ENCODE peak calls at places on chromosomes 7 and 10, in six cellular contexts. One of them, this sample, is unnamed.

GRCh38 chr7:46908770-46909169 is 673.1 kb downstream of the TNS3 start:
- DNase-seq in adrenal gland: no peak
- DNase-seq in tibial nerve: no peak
- DNase-seq in coronary artery: no peak
- DNase-seq in tibial artery: no peak
- DNase-seq in mammary epithelial cell: peak; percentile 64
- DNase-seq in this sample: no peak

GRCh38 chr10:34113504-34114225 is 701.4 kb downstream of the PARD3 start:
- DNase-seq in adrenal gland: no peak
- DNase-seq in tibial nerve: no peak
- DNase-seq in coronary artery: no peak
- DNase-seq in tibial artery: no peak
- DNase-seq in mammary epithelial cell: no peak
- DNase-seq in this sample: no peak

GRCh38 chr7:158193446-158193845 is 394.2 kb downstream of the PTPRN2 start:
- DNase-seq in adrenal gland: no peak
- DNase-seq in tibial nerve: no peak
- DNase-seq in coronary artery: no peak
- DNase-seq in tibial artery: no peak
- DNase-seq in mammary epithelial cell: no peak
- DNase-seq in this sample: no peak

GRCh38 chr7:129127154-129127553 is 17.4 kb upstream of the TSPAN33 start:
- DNase-seq in adrenal gland: no peak
- DNase-seq in tibial nerve: no peak
- DNase-seq in coronary artery: no peak
- DNase-seq in tibial artery: no peak
- DNase-seq in mammary epithelial cell: no peak
- DNase-seq in this sample: no peak

GRCh38 chr7:4479367-4480039 is 202.6 kb upstream of the FOXK1 start:
- DNase-seq in adrenal gland: peak; percentile 20
- DNase-seq in tibial nerve: no peak
- DNase-seq in coronary artery: no peak
- DNase-seq in tibial artery: no peak
- DNase-seq in mammary epithelial cell: peak; percentile 55
- DNase-seq in this sample: no peak

GRCh38 chr10:88831709-88832108 is 19.9 kb downstream of the ANKRD22 start:
- DNase-seq in adrenal gland: no peak
- DNase-seq in tibial nerve: no peak
- DNase-seq in coronary artery: no peak
- DNase-seq in tibial artery: no peak
- DNase-seq in mammary epithelial cell: no peak
- DNase-seq in this sample: no peak

GRCh38 chr10:123642697-123643096 is 23.5 kb upstream of the GPR26 start:
- DNase-seq in adrenal gland: no peak
- DNase-seq in tibial nerve: no peak
- DNase-seq in coronary artery: peak; percentile 56
- DNase-seq in tibial artery: peak; percentile 40
- DNase-seq in mammary epithelial cell: no peak
- DNase-seq in this sample: no peak

GRCh38 chr10:36172574-36172973 is 530.5 kb upstream of the FZD8 start:
- DNase-seq in adrenal gland: no peak
- DNase-seq in tibial nerve: no peak
- DNase-seq in coronary artery: no peak
- DNase-seq in tibial artery: no peak
- DNase-seq in mammary epithelial cell: peak; percentile 64
- DNase-seq in this sample: no peak

GRCh38 chr7:109772161-109772560 is 1202.5 kb downstream of the DNAJB9 start:
- DNase-seq in adrenal gland: no peak
- DNase-seq in tibial nerve: no peak
- DNase-seq in coronary artery: no peak
- DNase-seq in tibial artery: no peak
- DNase-seq in mammary epithelial cell: peak; percentile 0
- DNase-seq in this sample: no peak

GRCh38 chr7:35333265-35333664 is 79.4 kb upstream of the TBX20 start:
- DNase-seq in adrenal gland: no peak
- DNase-seq in tibial nerve: no peak
- DNase-seq in coronary artery: no peak
- DNase-seq in tibial artery: no peak
- DNase-seq in mammary epithelial cell: no peak
- DNase-seq in this sample: no peak

GRCh38 chr10:101857802-101858476 is 14.3 kb upstream of the KCNIP2 start:
- DNase-seq in adrenal gland: no peak
- DNase-seq in tibial nerve: no peak
- DNase-seq in coronary artery: no peak
- DNase-seq in tibial artery: no peak
- DNase-seq in mammary epithelial cell: no peak
- DNase-seq in this sample: no peak

GRCh38 chr7:6306471-6306870 is 34.0 kb upstream of the CYTH3 start:
- DNase-seq in adrenal gland: no peak
- DNase-seq in tibial nerve: no peak
- DNase-seq in coronary artery: no peak
- DNase-seq in tibial artery: no peak
- DNase-seq in mammary epithelial cell: peak; percentile 80
- DNase-seq in this sample: no peak

GRCh38 chr7:145184956-145185355 is 349.1 kb upstream of the TPK1 start:
- DNase-seq in adrenal gland: no peak
- DNase-seq in tibial nerve: no peak
- DNase-seq in coronary artery: no peak
- DNase-seq in tibial artery: no peak
- DNase-seq in mammary epithelial cell: no peak
- DNase-seq in this sample: no peak

GRCh38 chr10:13382759-13383753 is 35.0 kb upstream of the SEPHS1 start:
- DNase-seq in adrenal gland: no peak
- DNase-seq in tibial nerve: no peak
- DNase-seq in coronary artery: no peak
- DNase-seq in tibial artery: no peak
- DNase-seq in mammary epithelial cell: peak; percentile 35
- DNase-seq in this sample: no peak

GRCh38 chr10:111650088-111650487 is 533.5 kb downstream of the GPAM start:
- DNase-seq in adrenal gland: no peak
- DNase-seq in tibial nerve: no peak
- DNase-seq in coronary artery: no peak
- DNase-seq in tibial artery: no peak
- DNase-seq in mammary epithelial cell: no peak
- DNase-seq in this sample: no peak

DNA sequence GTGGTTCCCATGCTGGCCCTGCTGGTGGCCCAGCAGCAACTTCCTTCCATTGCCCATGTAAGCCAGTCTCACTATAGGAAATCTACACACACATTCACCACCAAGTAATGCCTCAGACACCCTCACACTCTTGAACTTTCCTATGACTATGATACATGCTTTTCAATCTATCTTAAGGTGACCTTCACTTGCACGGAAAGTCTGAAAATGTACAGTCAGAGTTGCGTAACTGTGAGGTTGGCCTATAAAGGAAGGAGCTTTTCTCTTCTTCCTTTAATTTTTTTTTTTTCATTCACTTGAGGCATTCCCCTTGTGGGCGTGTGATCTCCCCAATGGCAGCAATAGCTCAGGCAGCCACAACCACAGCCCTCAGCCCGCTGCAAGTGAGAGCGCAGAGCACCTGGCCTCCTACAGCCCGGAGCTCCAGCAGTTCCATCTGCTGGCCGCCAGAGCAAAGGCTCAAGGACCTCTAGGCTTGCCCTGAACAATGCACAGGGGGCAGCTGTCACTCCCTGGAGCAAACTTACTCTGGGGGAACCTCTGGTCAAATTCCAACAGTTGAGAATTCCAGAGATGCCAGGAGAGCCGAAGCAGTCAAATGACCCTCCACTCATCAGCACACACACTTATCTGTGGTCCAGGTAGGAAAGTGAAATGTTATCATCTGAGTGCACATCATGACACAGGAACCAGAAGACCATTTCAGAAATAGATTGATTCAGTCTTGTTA is 123.1 kb upstream of the ADO start:
- DNase-seq in adrenal gland: no peak
- DNase-seq in tibial nerve: no peak
- DNase-seq in coronary artery: no peak
- DNase-seq in tibial artery: no peak
- DNase-seq in mammary epithelial cell: no peak
- DNase-seq in this sample: no peak
- TF ChIP-seq CTCF in adrenal gland: no peak
- TF ChIP-seq CTCF in tibial nerve: no peak
- TF ChIP-seq CTCF in coronary artery: no peak
- TF ChIP-seq CTCF in tibial artery: no peak
- TF ChIP-seq CTCF in mammary epithelial cell: no peak
- TF ChIP-seq CTCF in this sample: no peak

DNA sequence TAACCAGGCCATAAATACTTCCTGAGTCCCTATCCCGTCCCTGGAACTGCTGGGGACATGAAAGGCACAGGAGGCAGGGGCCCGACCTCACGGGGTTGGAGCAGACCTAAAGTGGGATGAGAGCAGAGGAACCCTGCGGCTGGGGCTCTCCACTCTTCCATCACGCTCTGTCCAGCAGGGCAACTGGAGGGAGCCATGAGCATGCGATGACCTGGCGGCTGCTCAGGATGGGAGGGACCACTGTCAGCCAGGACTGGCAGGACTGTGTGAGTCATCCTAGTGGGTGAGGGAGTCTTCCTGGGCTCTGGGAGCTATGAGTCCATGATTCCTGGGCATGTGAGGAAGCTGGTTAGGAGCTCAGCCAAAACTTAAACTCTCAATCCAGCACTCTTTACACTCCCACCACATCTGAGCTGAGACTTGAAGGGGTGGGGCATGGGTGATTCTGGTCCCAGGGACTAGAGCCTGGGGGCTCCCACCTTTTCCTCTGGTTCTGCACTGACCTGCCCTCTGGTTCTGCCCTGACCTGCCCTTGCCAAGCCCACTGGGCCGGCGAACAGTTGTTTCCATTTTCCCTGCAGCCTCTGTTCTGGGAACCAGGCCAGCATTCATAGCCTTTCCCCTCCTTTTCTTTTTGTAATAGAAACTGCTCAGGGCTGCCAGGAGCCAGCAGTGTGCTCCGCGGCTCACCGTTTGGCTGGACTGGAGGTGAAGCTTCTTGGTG is 47.1 kb downstream of the SYPL1 start:
- DNase-seq in adrenal gland: peak; percentile 98
- DNase-seq in tibial nerve: peak; percentile 68
- DNase-seq in coronary artery: peak; percentile 92
- DNase-seq in tibial artery: peak; percentile 97
- DNase-seq in mammary epithelial cell: peak; percentile 99
- DNase-seq in this sample: peak; percentile 80
- H3K4me3 ChIP-seq in adrenal gland: peak overlapping the region; percentile 9
- H3K4me3 ChIP-seq in tibial nerve: peak overlapping the region; percentile 28
- H3K4me3 ChIP-seq in coronary artery: peak overlapping the region; percentile 62
- H3K4me3 ChIP-seq in tibial artery: peak overlapping the region; percentile 31
- H3K4me3 ChIP-seq in mammary epithelial cell: peak overlapping the region; percentile 15
- H3K4me3 ChIP-seq in this sample: peak overlapping the region; percentile 39

GRCh38 chr7:101856488-101857357 is 39.3 kb downstream of the CUX1 start:
- DNase-seq in adrenal gland: peak; percentile 81
- DNase-seq in tibial nerve: peak; percentile 67
- DNase-seq in coronary artery: peak; percentile 92
- DNase-seq in tibial artery: peak; percentile 88
- DNase-seq in mammary epithelial cell: peak; percentile 92
- DNase-seq in this sample: peak; percentile 50

GRCh38 chr7:101859411-101860106 is 42.1 kb downstream of the CUX1 start:
- DNase-seq in adrenal gland: no peak
- DNase-seq in tibial nerve: peak; percentile 22
- DNase-seq in coronary artery: no peak
- DNase-seq in tibial artery: no peak
- DNase-seq in mammary epithelial cell: no peak
- DNase-seq in this sample: no peak

GRCh38 chr7:101860316-101861222 is 43.1 kb downstream of the CUX1 start:
- DNase-seq in adrenal gland: no peak
- DNase-seq in tibial nerve: no peak
- DNase-seq in coronary artery: no peak
- DNase-seq in tibial artery: no peak
- DNase-seq in mammary epithelial cell: no peak
- DNase-seq in this sample: no peak

GRCh38 chr7:101857358-101857794 is 40.0 kb downstream of the CUX1 start:
- DNase-seq in adrenal gland: no peak
- DNase-seq in tibial nerve: no peak
- DNase-seq in coronary artery: no peak
- DNase-seq in tibial artery: no peak
- DNase-seq in mammary epithelial cell: no peak
- DNase-seq in this sample: no peak

DNA sequence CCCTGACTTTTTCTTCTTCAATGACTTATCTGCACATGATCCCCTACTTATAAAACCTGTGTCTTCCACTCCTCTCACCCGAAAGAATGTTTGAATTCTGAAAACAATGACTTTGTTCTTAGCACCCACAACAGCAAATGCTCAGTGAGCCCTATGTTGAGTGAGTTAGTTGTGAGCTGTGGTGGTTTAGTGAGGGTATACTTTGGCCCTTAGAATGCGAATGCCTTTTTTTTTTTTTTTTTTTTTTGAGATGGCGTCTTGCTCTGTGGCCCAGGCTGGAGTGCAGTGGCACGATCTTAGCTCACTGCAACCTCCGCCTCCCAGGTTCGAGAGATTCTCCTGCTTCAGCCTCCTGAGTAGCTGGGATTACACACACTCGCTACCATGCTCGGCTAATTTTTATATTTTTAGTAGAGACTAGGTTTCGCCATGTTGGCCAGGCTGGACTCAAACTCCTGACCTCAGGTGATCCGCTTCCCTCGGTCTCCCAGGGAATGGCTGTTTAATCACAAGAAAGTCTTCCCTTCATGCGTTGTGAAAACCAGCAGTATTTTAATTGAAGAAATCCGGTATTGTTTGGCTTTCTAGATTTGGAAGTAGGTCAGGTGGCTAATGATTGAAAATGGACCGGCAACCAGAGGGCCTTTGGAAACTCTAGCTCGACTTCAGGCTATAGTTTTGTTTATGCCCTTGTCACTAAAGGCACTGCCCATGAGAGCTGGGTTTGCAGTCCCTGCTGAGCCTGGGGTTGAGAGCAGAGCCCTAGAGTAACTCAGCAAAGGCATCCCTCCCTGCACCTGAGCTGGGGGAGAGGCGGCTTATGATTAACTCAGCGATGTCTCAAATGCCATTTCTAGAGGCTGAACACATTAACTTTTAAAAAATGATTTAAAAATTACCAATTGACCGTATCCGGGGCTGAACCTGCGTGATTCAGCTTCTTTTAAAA is 41.3 kb downstream of the CUX1 start:
- DNase-seq in adrenal gland: peak; percentile 25
- DNase-seq in tibial nerve: no peak
- DNase-seq in coronary artery: no peak
- DNase-seq in tibial artery: no peak
- DNase-seq in mammary epithelial cell: no peak
- DNase-seq in this sample: no peak
- H3K27ac ChIP-seq in adrenal gland: peak overlapping the region; percentile 54
- H3K27ac ChIP-seq in tibial nerve: no peak overlapping the region
- H3K27ac ChIP-seq in coronary artery: no peak overlapping the region
- H3K27ac ChIP-seq in tibial artery: peak overlapping the region; percentile 56
- H3K27ac ChIP-seq in mammary epithelial cell: no peak overlapping the region
- H3K27ac ChIP-seq in this sample: no peak overlapping the region

GRCh38 chr7:142668495-142668894 is 80.8 kb upstream of the PRSS1 start:
- DNase-seq in adrenal gland: no peak
- DNase-seq in tibial nerve: no peak
- DNase-seq in coronary artery: no peak
- DNase-seq in tibial artery: no peak
- DNase-seq in mammary epithelial cell: no peak
- DNase-seq in this sample: no peak

GRCh38 chr7:142670504-142670903 is 78.8 kb upstream of the PRSS1 start:
- DNase-seq in adrenal gland: no peak
- DNase-seq in tibial nerve: no peak
- DNase-seq in coronary artery: no peak
- DNase-seq in tibial artery: no peak
- DNase-seq in mammary epithelial cell: no peak
- DNase-seq in this sample: no peak

GRCh38 chr7:142671506-142671905 is 77.8 kb upstream of the PRSS1 start:
- DNase-seq in adrenal gland: no peak
- DNase-seq in tibial nerve: no peak
- DNase-seq in coronary artery: no peak
- DNase-seq in tibial artery: no peak
- DNase-seq in mammary epithelial cell: no peak
- DNase-seq in this sample: no peak

GRCh38 chr7:142669074-142669654 is 80.1 kb upstream of the PRSS1 start:
- DNase-seq in adrenal gland: no peak
- DNase-seq in tibial nerve: no peak
- DNase-seq in coronary artery: no peak
- DNase-seq in tibial artery: no peak
- DNase-seq in mammary epithelial cell: peak; percentile 4
- DNase-seq in this sample: no peak
- TF ChIP-seq CTCF in adrenal gland: peak; percentile 17
- TF ChIP-seq CTCF in tibial nerve: peak; percentile 8
- TF ChIP-seq CTCF in coronary artery: peak; percentile 35
- TF ChIP-seq CTCF in tibial artery: peak; percentile 21
- TF ChIP-seq CTCF in mammary epithelial cell: peak; percentile 25
- TF ChIP-seq CTCF in this sample: peak; percentile 13